ENCODE peak calls at places on chromosomes 7 and 10, in five cellular contexts. J, L, M, I and H are unnamed samples.

GRCh38 chr10:533186-533585 is 156.3 kb downstream of the DIP2C start:
- DNase-seq in J (no peak), L (no peak), M (no peak), I (no peak), H (no peak)

GRCh38 chr10:88992945-88993537 is 2.4 kb downstream of the FAS start:
- DNase-seq in J (no peak), L (no peak), M (no peak), I (peak), H (no peak)

GRCh38 chr10:117503170-117503885 is 39.2 kb upstream of the EMX2 start:
- DNase-seq in J (no peak), L (no peak), M (no peak), I (no peak), H (no peak)

GRCh38 chr10:106819490-106819889 is 345.0 kb downstream of the SORCS1 start:
- DNase-seq in J (no peak), L (no peak), M (no peak), I (no peak), H (no peak)

GRCh38 chr10:108204528-108205313 is 1040.2 kb upstream of the SORCS1 start:
- DNase-seq in J (no peak), L (no peak), M (no peak), I (peak), H (peak)

GRCh38 chr7:1395211-1396070 is 63.8 kb downstream of the MICALL2 start:
- DNase-seq in J (no peak), L (no peak), M (no peak), I (no peak), H (no peak)

GRCh38 chr10:61040399-61041016 is 96.5 kb upstream of the RHOBTB1 start:
- DNase-seq in J (no peak), L (no peak), M (no peak), I (no peak), H (no peak)

GRCh38 chr7:137591444-137591843 is 247.9 kb upstream of the PTN start:
- DNase-seq in J (no peak), L (no peak), M (no peak), I (peak), H (peak)

GRCh38 chr7:75734586-75735047 is 4.1 kb downstream of the HIP1 start:
- DNase-seq in J (no peak), L (no peak), M (no peak), I (no peak), H (no peak)

GRCh38 chr7:67371429-67372305 is 375.0 kb downstream of the TYW1 start:
- DNase-seq in J (no peak), L (peak), M (peak), I (peak), H (peak)

GRCh38 chr10:68647928-68648327 is 73.1 kb upstream of the CCAR1 start:
- DNase-seq in J (no peak), L (no peak), M (no peak), I (peak), H (peak)

GRCh38 chr7:28177836-28178235 is 2.8 kb downstream of the JAZF1 start:
- DNase-seq in J (no peak), L (no peak), M (no peak), I (no peak), H (no peak)

GRCh38 chr10:14250496-14250895 is 80.2 kb downstream of the FRMD4A start:
- DNase-seq in J (no peak), L (no peak), M (no peak), I (no peak), H (no peak)

GRCh38 chr7:123624527-123625183 is 23.0 kb downstream of the ASB15 start:
- DNase-seq in J (no peak), L (peak), M (peak), I (peak), H (no peak)

GRCh38 chr7:114930107-114930521 is 8.2 kb downstream of the MDFIC start:
- DNase-seq in J (no peak), L (no peak), M (no peak), I (no peak), H (no peak)

GRCh38 chr10:75243426-75243825 is 7.7 kb upstream of the COMTD1 start:
- DNase-seq in J (no peak), L (no peak), M (no peak), I (no peak), H (no peak)

GRCh38 chr7:84688671-84689070 is 494.1 kb upstream of the SEMA3A start:
- DNase-seq in J (no peak), L (no peak), M (no peak), I (peak), H (no peak)

GRCh38 chr7:50868426-50869100 is 85.9 kb upstream of the GRB10 start:
- DNase-seq in J (no peak), L (no peak), M (no peak), I (peak), H (no peak)

GRCh38 chr10:115572740-115573455 is 479.7 kb downstream of the ATRNL1 start:
- DNase-seq in J (no peak), L (no peak), M (no peak), I (no peak), H (peak)

GRCh38 chr7:131525820-131526219 is 30.6 kb downstream of the PODXL start:
- DNase-seq in J (no peak), L (no peak), M (no peak), I (peak), H (no peak)

GRCh38 chr7:149788300-149788851 is 15.0 kb upstream of the ZNF467 start:
- DNase-seq in J (no peak), L (no peak), M (no peak), I (no peak), H (no peak)

GRCh38 chr7:149785402-149785801 is 12.0 kb upstream of the ZNF467 start:
- DNase-seq in J (no peak), L (no peak), M (no peak), I (no peak), H (no peak)

GRCh38 chr7:149789101-149789500 is 15.7 kb upstream of the ZNF467 start:
- DNase-seq in J (no peak), L (no peak), M (no peak), I (no peak), H (no peak)

GRCh38 chr7:149785983-149786382 is 12.6 kb upstream of the ZNF467 start:
- DNase-seq in J (no peak), L (no peak), M (no peak), I (no peak), H (no peak)

GRCh38 chr7:149787428-149788299 is 14.3 kb upstream of the ZNF467 start:
- DNase-seq in J (no peak), L (no peak), M (no peak), I (peak), H (no peak)
- TF ChIP-seq CTCF in J (no peak), L (no peak), M (peak), I (peak), H (peak)

DNA sequence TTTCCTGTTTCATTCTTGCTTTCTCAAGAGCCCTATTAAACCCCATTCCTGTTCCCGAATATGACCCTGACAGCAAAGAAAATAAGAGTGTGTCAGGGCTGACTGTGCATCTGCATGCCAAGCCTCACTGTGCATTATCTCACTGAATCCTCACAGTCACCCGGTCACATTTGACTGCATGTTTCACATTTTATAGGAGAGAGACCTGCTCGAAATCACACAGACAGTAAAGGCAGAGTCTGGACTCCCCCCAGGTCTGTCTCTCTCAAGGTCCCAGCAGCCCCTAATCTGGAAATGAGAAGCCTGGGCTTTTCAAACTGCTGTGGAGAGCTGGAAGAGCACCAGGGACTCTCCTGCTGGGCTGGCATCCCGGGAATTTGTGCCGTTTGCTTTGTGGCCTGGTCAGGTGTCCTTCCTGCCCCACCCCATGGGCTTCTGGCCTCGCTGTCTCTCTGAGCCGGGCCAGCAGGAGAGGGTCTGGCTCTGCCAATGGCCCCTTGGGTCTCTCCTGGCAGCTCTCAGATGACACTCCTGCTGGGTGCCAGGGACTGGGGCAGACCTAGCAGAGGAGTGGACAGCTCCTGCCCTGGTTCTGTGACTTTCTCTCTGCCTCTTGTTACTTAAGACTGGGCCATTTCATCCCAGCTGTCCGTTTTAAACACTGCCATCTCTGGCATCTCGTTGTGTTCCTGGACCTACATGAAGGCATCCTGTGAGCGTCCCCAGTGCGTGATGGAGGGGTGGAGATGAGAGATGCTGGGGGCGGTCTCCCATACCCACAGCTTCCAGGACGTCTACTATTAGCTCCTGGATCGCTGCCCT is 173.6 kb downstream of the ARHGAP12 start:
- DNase-seq in J (no peak), L (no peak), M (no peak), I (peak), H (no peak)
- H3K27ac ChIP-seq in J (no peak), L (no peak), M (peak), I (peak), H (peak)

DNA sequence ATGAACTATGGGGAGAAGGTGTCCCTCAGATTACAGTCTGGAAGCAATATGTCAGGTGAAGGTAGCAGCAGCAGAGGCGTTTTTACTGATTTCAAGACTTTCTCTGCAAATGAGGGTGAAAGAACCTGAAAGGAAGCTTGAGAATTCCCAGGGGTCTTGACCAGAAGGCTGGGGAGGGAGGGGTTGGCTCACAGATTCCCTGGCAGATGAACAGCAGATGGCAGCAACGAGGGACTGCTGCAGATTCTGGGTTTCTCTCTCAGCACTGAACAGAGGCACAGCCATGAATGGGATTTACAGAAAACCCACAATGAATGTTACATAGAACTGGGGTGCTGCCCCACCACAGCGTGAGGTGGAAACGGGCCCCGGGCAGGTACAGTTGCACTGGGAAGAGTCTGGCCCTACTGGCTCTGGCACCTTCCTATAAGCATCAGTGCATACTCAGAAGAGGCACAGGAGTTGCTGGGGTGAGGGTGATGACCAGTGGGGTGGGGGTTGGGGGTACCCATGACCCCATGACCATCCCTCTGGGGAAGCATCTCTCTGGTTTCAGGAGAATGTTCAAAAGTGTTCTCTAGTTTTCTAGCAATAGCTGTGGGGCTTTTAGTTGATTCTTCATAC is 317.8 kb downstream of the SH2D4B start:
- DNase-seq in J (no peak), L (no peak), M (no peak), I (no peak), H (peak)
- TF ChIP-seq CTCF in J (no peak), L (no peak), M (peak), I (no peak), H (no peak)

GRCh38 chr10:21280037-21280436 is 245.4 kb downstream of the SKIDA1 start:
- DNase-seq in J (no peak), L (no peak), M (no peak), I (no peak), H (no peak)

GRCh38 chr10:21278491-21279216 is 246.8 kb downstream of the SKIDA1 start:
- DNase-seq in J (peak), L (peak), M (peak), I (peak), H (peak)

GRCh38 chr10:21279217-21279575 is 246.3 kb downstream of the SKIDA1 start:
- DNase-seq in J (no peak), L (no peak), M (no peak), I (no peak), H (no peak)

GRCh38 chr10:21281765-21282484 is 243.6 kb downstream of the SKIDA1 start:
- DNase-seq in J (no peak), L (no peak), M (no peak), I (no peak), H (no peak)

GRCh38 chr10:21281173-21281572 is 244.3 kb downstream of the SKIDA1 start:
- DNase-seq in J (no peak), L (no peak), M (no peak), I (no peak), H (no peak)
- H3K27ac ChIP-seq in J (no peak), L (no peak), M (no peak), I (no peak), H (no peak)

GRCh38 chr10:101720606-101721230 is 25.7 kb upstream of the FBXW4 start:
- DNase-seq in J (no peak), L (no peak), M (no peak), I (no peak), H (no peak)
- TF ChIP-seq CTCF in J (no peak), L (no peak), M (no peak), I (no peak), H (no peak)

DNA sequence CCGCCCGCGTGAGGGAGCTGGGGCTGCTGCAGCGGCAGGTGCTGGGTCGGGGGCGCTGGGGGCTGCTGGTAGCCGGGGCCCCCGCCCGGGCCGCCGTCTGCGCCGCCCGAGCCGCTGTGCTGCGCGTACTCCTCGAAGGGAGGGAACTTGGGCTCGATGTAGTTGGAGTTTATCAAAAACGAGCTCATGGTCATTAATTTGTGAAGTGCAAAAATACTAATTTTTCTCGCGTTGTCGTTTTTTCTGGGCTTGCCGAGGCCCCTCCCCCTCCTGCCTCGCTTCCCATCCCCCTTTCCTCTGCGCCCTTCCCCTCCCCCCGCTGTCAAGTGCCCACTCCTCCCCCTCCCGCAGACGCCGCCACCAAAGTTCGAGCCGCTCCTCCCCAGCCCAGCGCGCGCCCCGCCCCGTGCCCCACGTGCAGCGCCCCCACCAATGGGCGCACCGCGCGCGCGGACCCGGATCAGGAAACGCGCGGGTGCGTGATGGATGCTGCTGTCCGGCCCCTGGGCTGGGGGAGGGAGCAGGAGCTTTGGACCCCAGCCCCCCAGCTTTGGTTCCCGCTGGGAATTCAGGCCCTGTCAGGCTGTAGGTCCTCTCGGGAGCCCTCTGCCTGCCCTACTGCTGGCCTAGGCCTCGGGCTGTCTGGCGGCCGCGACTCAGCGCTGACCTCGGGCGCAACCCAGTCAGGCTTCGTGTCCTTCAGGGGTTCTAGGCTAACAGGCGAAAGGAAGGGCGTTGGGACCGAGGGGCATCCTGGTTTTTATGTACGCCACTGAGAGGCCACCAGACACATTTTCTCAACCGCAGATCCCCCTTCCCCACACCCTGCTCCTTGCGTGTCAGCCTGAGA is at the start of gene HOXA4:
- DNase-seq in J (peak), L (peak), M (peak), I (peak), H (peak)
- H3K27ac ChIP-seq in J (peak), L (peak), M (peak), I (peak), H (peak)